ENCODE peak calls at places on chromosome 18, in seven cellular contexts. One of them, this sample, is unnamed.

GRCh38 chr18:63322908-63323634 is 3.5 kb upstream of the BCL2 start:
- DNase-seq in RWPE1: peak; percentile 45
- DNase-seq in ovary: peak; percentile 64
- DNase-seq in DND-41: peak; percentile 73
- DNase-seq in EL: peak; percentile 69
- DNase-seq in T-helper 1 cell: peak; percentile 45
- DNase-seq in activated CD4-positive, alpha-beta T cell treated with anti-CD3 and anti-CD28 coated beads for 24 hours: no peak
- DNase-seq in this sample: no peak

GRCh38 chr18:46946656-46947282 is 29.4 kb downstream of the KATNAL2 start:
- DNase-seq in RWPE1: peak; percentile 83
- DNase-seq in ovary: peak; percentile 52
- DNase-seq in DND-41: peak; percentile 42
- DNase-seq in EL: peak; percentile 87
- DNase-seq in T-helper 1 cell: no peak
- DNase-seq in activated CD4-positive, alpha-beta T cell treated with anti-CD3 and anti-CD28 coated beads for 24 hours: peak; percentile 46
- DNase-seq in this sample: no peak

GRCh38 chr18:57811477-57812125 is 8.5 kb upstream of the ATP8B1 start:
- DNase-seq in RWPE1: no peak
- DNase-seq in ovary: no peak
- DNase-seq in DND-41: no peak
- DNase-seq in EL: peak; percentile 83
- DNase-seq in T-helper 1 cell: no peak
- DNase-seq in activated CD4-positive, alpha-beta T cell treated with anti-CD3 and anti-CD28 coated beads for 24 hours: no peak
- DNase-seq in this sample: no peak

GRCh38 chr18:12007063-12007462 is 25.8 kb downstream of the IMPA2 start:
- DNase-seq in RWPE1: no peak
- DNase-seq in ovary: no peak
- DNase-seq in DND-41: no peak
- DNase-seq in EL: no peak
- DNase-seq in T-helper 1 cell: no peak
- DNase-seq in activated CD4-positive, alpha-beta T cell treated with anti-CD3 and anti-CD28 coated beads for 24 hours: no peak
- DNase-seq in this sample: no peak

GRCh38 chr18:12255626-12256026 is 1.5 kb downstream of the CIDEA start:
- DNase-seq in RWPE1: peak; percentile 57
- DNase-seq in ovary: no peak
- DNase-seq in DND-41: no peak
- DNase-seq in EL: peak; percentile 45
- DNase-seq in T-helper 1 cell: no peak
- DNase-seq in activated CD4-positive, alpha-beta T cell treated with anti-CD3 and anti-CD28 coated beads for 24 hours: no peak
- DNase-seq in this sample: no peak

GRCh38 chr18:27276479-27276878 is 91.4 kb upstream of the CHST9 start:
- DNase-seq in RWPE1: no peak
- DNase-seq in ovary: no peak
- DNase-seq in DND-41: no peak
- DNase-seq in EL: no peak
- DNase-seq in T-helper 1 cell: no peak
- DNase-seq in activated CD4-positive, alpha-beta T cell treated with anti-CD3 and anti-CD28 coated beads for 24 hours: no peak
- DNase-seq in this sample: no peak

GRCh38 chr18:48680871-48681270 is 142.0 kb downstream of the CTIF start:
- DNase-seq in RWPE1: no peak
- DNase-seq in ovary: peak; percentile 47
- DNase-seq in DND-41: no peak
- DNase-seq in EL: no peak
- DNase-seq in T-helper 1 cell: no peak
- DNase-seq in activated CD4-positive, alpha-beta T cell treated with anti-CD3 and anti-CD28 coated beads for 24 hours: no peak
- DNase-seq in this sample: no peak

GRCh38 chr18:28794459-28795245 is 617.7 kb upstream of the CDH2 start:
- DNase-seq in RWPE1: peak; percentile 49
- DNase-seq in ovary: no peak
- DNase-seq in DND-41: no peak
- DNase-seq in EL: peak; percentile 52
- DNase-seq in T-helper 1 cell: no peak
- DNase-seq in activated CD4-positive, alpha-beta T cell treated with anti-CD3 and anti-CD28 coated beads for 24 hours: no peak
- DNase-seq in this sample: peak; percentile 71

GRCh38 chr18:58630071-58630470 is 1.2 kb upstream of the ALPK2 start:
- DNase-seq in RWPE1: no peak
- DNase-seq in ovary: no peak
- DNase-seq in DND-41: no peak
- DNase-seq in EL: no peak
- DNase-seq in T-helper 1 cell: no peak
- DNase-seq in activated CD4-positive, alpha-beta T cell treated with anti-CD3 and anti-CD28 coated beads for 24 hours: no peak
- DNase-seq in this sample: no peak

GRCh38 chr18:65202091-65202490 is 548.7 kb upstream of the CDH7 start:
- DNase-seq in RWPE1: no peak
- DNase-seq in ovary: no peak
- DNase-seq in DND-41: no peak
- DNase-seq in EL: no peak
- DNase-seq in T-helper 1 cell: no peak
- DNase-seq in activated CD4-positive, alpha-beta T cell treated with anti-CD3 and anti-CD28 coated beads for 24 hours: no peak
- DNase-seq in this sample: no peak

GRCh38 chr18:79887181-79888000 is 64.1 kb downstream of the SLC66A2 start:
- DNase-seq in RWPE1: no peak
- DNase-seq in ovary: no peak
- DNase-seq in DND-41: no peak
- DNase-seq in EL: no peak
- DNase-seq in T-helper 1 cell: no peak
- DNase-seq in activated CD4-positive, alpha-beta T cell treated with anti-CD3 and anti-CD28 coated beads for 24 hours: no peak
- DNase-seq in this sample: no peak

GRCh38 chr18:48300463-48300961 is 108.7 kb downstream of the ZBTB7C start:
- DNase-seq in RWPE1: no peak
- DNase-seq in ovary: no peak
- DNase-seq in DND-41: peak; percentile 71
- DNase-seq in EL: peak; percentile 13
- DNase-seq in T-helper 1 cell: no peak
- DNase-seq in activated CD4-positive, alpha-beta T cell treated with anti-CD3 and anti-CD28 coated beads for 24 hours: no peak
- DNase-seq in this sample: no peak

GRCh38 chr18:48782381-48782841 is 168.4 kb downstream of the SMAD7 start:
- DNase-seq in RWPE1: no peak
- DNase-seq in ovary: peak; percentile 49
- DNase-seq in DND-41: no peak
- DNase-seq in EL: peak; percentile 27
- DNase-seq in T-helper 1 cell: no peak
- DNase-seq in activated CD4-positive, alpha-beta T cell treated with anti-CD3 and anti-CD28 coated beads for 24 hours: no peak
- DNase-seq in this sample: no peak

GRCh38 chr18:54911551-54911950 is 47.7 kb downstream of the CCDC68 start:
- DNase-seq in RWPE1: no peak
- DNase-seq in ovary: no peak
- DNase-seq in DND-41: no peak
- DNase-seq in EL: no peak
- DNase-seq in T-helper 1 cell: no peak
- DNase-seq in activated CD4-positive, alpha-beta T cell treated with anti-CD3 and anti-CD28 coated beads for 24 hours: no peak
- DNase-seq in this sample: no peak

GRCh38 chr18:66694857-66695256 is 91.0 kb upstream of the CDH19 start:
- DNase-seq in RWPE1: no peak
- DNase-seq in ovary: no peak
- DNase-seq in DND-41: no peak
- DNase-seq in EL: no peak
- DNase-seq in T-helper 1 cell: no peak
- DNase-seq in activated CD4-positive, alpha-beta T cell treated with anti-CD3 and anti-CD28 coated beads for 24 hours: no peak
- DNase-seq in this sample: no peak

GRCh38 chr18:8367217-8367988 is 241.8 kb upstream of the RAB12 start:
- DNase-seq in RWPE1: peak; percentile 23
- DNase-seq in ovary: peak; percentile 55
- DNase-seq in DND-41: no peak
- DNase-seq in EL: no peak
- DNase-seq in T-helper 1 cell: no peak
- DNase-seq in activated CD4-positive, alpha-beta T cell treated with anti-CD3 and anti-CD28 coated beads for 24 hours: peak; percentile 4
- DNase-seq in this sample: no peak

GRCh38 chr18:78790960-78791359 is 188.7 kb upstream of the SALL3 start:
- DNase-seq in RWPE1: no peak
- DNase-seq in ovary: no peak
- DNase-seq in DND-41: no peak
- DNase-seq in EL: no peak
- DNase-seq in T-helper 1 cell: no peak
- DNase-seq in activated CD4-positive, alpha-beta T cell treated with anti-CD3 and anti-CD28 coated beads for 24 hours: no peak
- DNase-seq in this sample: no peak

GRCh38 chr18:67615876-67616275 is 99.4 kb upstream of the DSEL start:
- DNase-seq in RWPE1: no peak
- DNase-seq in ovary: no peak
- DNase-seq in DND-41: no peak
- DNase-seq in EL: no peak
- DNase-seq in T-helper 1 cell: no peak
- DNase-seq in activated CD4-positive, alpha-beta T cell treated with anti-CD3 and anti-CD28 coated beads for 24 hours: no peak
- DNase-seq in this sample: no peak

GRCh38 chr18:77650799-77651385 is 401.2 kb downstream of the GALR1 start:
- DNase-seq in RWPE1: no peak
- DNase-seq in ovary: peak; percentile 35
- DNase-seq in DND-41: no peak
- DNase-seq in EL: no peak
- DNase-seq in T-helper 1 cell: peak; percentile 28
- DNase-seq in activated CD4-positive, alpha-beta T cell treated with anti-CD3 and anti-CD28 coated beads for 24 hours: peak; percentile 52
- DNase-seq in this sample: no peak

GRCh38 chr18:54127759-54128378 is 96.6 kb downstream of the MBD2 start:
- DNase-seq in RWPE1: no peak
- DNase-seq in ovary: no peak
- DNase-seq in DND-41: peak; percentile 23
- DNase-seq in EL: peak; percentile 62
- DNase-seq in T-helper 1 cell: no peak
- DNase-seq in activated CD4-positive, alpha-beta T cell treated with anti-CD3 and anti-CD28 coated beads for 24 hours: no peak
- DNase-seq in this sample: no peak

GRCh38 chr18:62720766-62721613 is 5.6 kb downstream of the PHLPP1 start:
- DNase-seq in RWPE1: no peak
- DNase-seq in ovary: no peak
- DNase-seq in DND-41: no peak
- DNase-seq in EL: no peak
- DNase-seq in T-helper 1 cell: no peak
- DNase-seq in activated CD4-positive, alpha-beta T cell treated with anti-CD3 and anti-CD28 coated beads for 24 hours: no peak
- DNase-seq in this sample: no peak

GRCh38 chr18:37578886-37579513 is 13.4 kb upstream of the CELF4 start:
- DNase-seq in RWPE1: no peak
- DNase-seq in ovary: no peak
- DNase-seq in DND-41: peak; percentile 22
- DNase-seq in EL: no peak
- DNase-seq in T-helper 1 cell: no peak
- DNase-seq in activated CD4-positive, alpha-beta T cell treated with anti-CD3 and anti-CD28 coated beads for 24 hours: no peak
- DNase-seq in this sample: no peak

GRCh38 chr18:49495074-49495473 is 8.0 kb upstream of the C18orf32 start:
- DNase-seq in RWPE1: no peak
- DNase-seq in ovary: no peak
- DNase-seq in DND-41: no peak
- DNase-seq in EL: no peak
- DNase-seq in T-helper 1 cell: no peak
- DNase-seq in activated CD4-positive, alpha-beta T cell treated with anti-CD3 and anti-CD28 coated beads for 24 hours: no peak
- DNase-seq in this sample: no peak

GRCh38 chr18:77057043-77057442 is 75.5 kb downstream of the MBP start:
- DNase-seq in RWPE1: no peak
- DNase-seq in ovary: no peak
- DNase-seq in DND-41: peak; percentile 85
- DNase-seq in EL: no peak
- DNase-seq in T-helper 1 cell: no peak
- DNase-seq in activated CD4-positive, alpha-beta T cell treated with anti-CD3 and anti-CD28 coated beads for 24 hours: no peak
- DNase-seq in this sample: no peak

GRCh38 chr18:59270689-59271257 is 2.5 kb downstream of the RAX start:
- DNase-seq in RWPE1: no peak
- DNase-seq in ovary: no peak
- DNase-seq in DND-41: no peak
- DNase-seq in EL: no peak
- DNase-seq in T-helper 1 cell: no peak
- DNase-seq in activated CD4-positive, alpha-beta T cell treated with anti-CD3 and anti-CD28 coated beads for 24 hours: no peak
- DNase-seq in this sample: no peak

GRCh38 chr18:24488824-24489493 is 28.5 kb downstream of the HRH4 start:
- DNase-seq in RWPE1: peak; percentile 27
- DNase-seq in ovary: no peak
- DNase-seq in DND-41: no peak
- DNase-seq in EL: peak; percentile 41
- DNase-seq in T-helper 1 cell: no peak
- DNase-seq in activated CD4-positive, alpha-beta T cell treated with anti-CD3 and anti-CD28 coated beads for 24 hours: no peak
- DNase-seq in this sample: no peak

This sample was measured in epithelial cell of prostate.